ENCODE peak calls at places on chromosomes 12 and 14, in seven cellular contexts. A, Y, M, O, B, F and E are unnamed samples.

GRCh38 chr14:105859717-105860614 is 333.6 kb downstream of the TMEM121 start:
- DNase-seq in F (no peak), O (no peak), Y (no peak), M (no peak), B (no peak), A (no peak), E (no peak)

GRCh38 chr14:62667515-62667914 is 377.7 kb downstream of the KCNH5 start:
- DNase-seq in Y (no peak), O (no peak), F (no peak), M (no peak), B (no peak), A (peak; percentile 3), E (no peak)

GRCh38 chr14:24233538-24233866 is 773 bp downstream of the GMPR2 start:
- DNase-seq in Y (peak; percentile 24), B (no peak), M (no peak), A (no peak), F (no peak), O (no peak), E (no peak)

GRCh38 chr14:70130498-70130897 is 58.3 kb downstream of the SLC8A3 start:
- DNase-seq in F (no peak), B (no peak), M (no peak), O (no peak), A (no peak), Y (no peak), E (no peak)

GRCh38 chr12:125071456-125071855 is 6.2 kb downstream of the AACS start:
- DNase-seq in B (no peak), A (no peak), Y (no peak), M (no peak), O (no peak), F (no peak), E (no peak)

GRCh38 chr14:60984225-60984624 is 3.2 kb downstream of the SLC38A6 start:
- DNase-seq in F (no peak), A (no peak), O (no peak), M (no peak), B (no peak), Y (no peak), E (no peak)

GRCh38 chr12:121582583-121583333 is 1.9 kb upstream of the KDM2B start:
- DNase-seq in F (no peak), A (no peak), B (peak; percentile 71), Y (peak; percentile 99), M (no peak), O (peak; percentile 87), E (peak; percentile 86)

GRCh38 chr12:29713729-29714128 is 70.0 kb downstream of the TMTC1 start:
- DNase-seq in Y (no peak), B (no peak), F (no peak), M (no peak), O (no peak), A (no peak), E (no peak)

GRCh38 chr14:29222671-29223268 is 456.2 kb downstream of the FOXG1 start:
- DNase-seq in F (peak; percentile 3), B (no peak), M (peak; percentile 18), A (peak; percentile 73), Y (peak; percentile 36), O (peak; percentile 26), E (no peak)

GRCh38 chr12:94650143-94651056 is at the start of gene TMCC3:
- DNase-seq in M (peak; percentile 17), A (no peak), B (peak; percentile 63), F (peak; percentile 75), O (peak; percentile 58), Y (peak; percentile 41), E (peak; percentile 50)

GRCh38 chr12:40226652-40227051 is 1.9 kb downstream of the LRRK2 start:
- DNase-seq in F (no peak), B (no peak), A (peak; percentile 73), O (no peak), M (no peak), Y (no peak), E (no peak)

GRCh38 chr14:30610719-30611388 is 11.3 kb upstream of the SCFD1 start:
- DNase-seq in F (peak; percentile 9), Y (peak; percentile 47), B (no peak), O (no peak), A (peak; percentile 81), M (peak; percentile 70), E (no peak)

GRCh38 chr12:121088208-121088585 is 44.5 kb upstream of the P2RX7 start:
- DNase-seq in B (peak; percentile 8), A (no peak), M (no peak), Y (no peak), F (no peak), O (no peak), E (no peak)

GRCh38 chr12:4031703-4032291 is 158.6 kb upstream of the PARP11 start:
- DNase-seq in M (peak; percentile 53), B (no peak), O (peak; percentile 53), A (peak; percentile 20), F (peak; percentile 21), Y (no peak), E (no peak)

GRCh38 chr12:78359530-78359929 is 505.0 kb upstream of the SYT1 start:
- DNase-seq in O (no peak), Y (peak; percentile 3), F (no peak), A (peak; percentile 49), M (no peak), B (no peak), E (no peak)

GRCh38 chr14:69153848-69154208 is 909 bp upstream of the DCAF5 start:
- DNase-seq in Y (no peak), M (no peak), A (no peak), B (no peak), F (no peak), O (no peak), E (no peak)

GRCh38 chr14:50955373-50956043 is 11.2 kb upstream of the PYGL start:
- DNase-seq in A (peak; percentile 96), Y (peak; percentile 98), O (peak; percentile 85), M (peak; percentile 96), F (peak; percentile 94), B (no peak), E (no peak)

GRCh38 chr14:54001189-54001878 is 44.7 kb upstream of the BMP4 start:
- DNase-seq in A (no peak), B (no peak), M (no peak), O (no peak), Y (peak; percentile 59), F (no peak), E (no peak)

GRCh38 chr14:104770851-104771272 is 17.9 kb downstream of the SIVA1 start:
- DNase-seq in A (no peak), B (no peak), F (no peak), M (peak; percentile 18), Y (no peak), O (no peak), E (no peak)

GRCh38 chr14:104771374-104771773 is 18.4 kb downstream of the SIVA1 start:
- DNase-seq in Y (no peak), A (no peak), M (no peak), F (no peak), O (no peak), B (no peak), E (no peak)

GRCh38 chr14:104772707-104773504 is 20.0 kb downstream of the SIVA1 start:
- DNase-seq in O (no peak), A (no peak), Y (no peak), B (no peak), M (no peak), F (no peak), E (no peak)

GRCh38 chr14:104773505-104774452 is 20.8 kb downstream of the SIVA1 start:
- DNase-seq in F (no peak), B (no peak), O (no peak), Y (no peak), M (no peak), A (no peak), E (no peak)

DNA sequence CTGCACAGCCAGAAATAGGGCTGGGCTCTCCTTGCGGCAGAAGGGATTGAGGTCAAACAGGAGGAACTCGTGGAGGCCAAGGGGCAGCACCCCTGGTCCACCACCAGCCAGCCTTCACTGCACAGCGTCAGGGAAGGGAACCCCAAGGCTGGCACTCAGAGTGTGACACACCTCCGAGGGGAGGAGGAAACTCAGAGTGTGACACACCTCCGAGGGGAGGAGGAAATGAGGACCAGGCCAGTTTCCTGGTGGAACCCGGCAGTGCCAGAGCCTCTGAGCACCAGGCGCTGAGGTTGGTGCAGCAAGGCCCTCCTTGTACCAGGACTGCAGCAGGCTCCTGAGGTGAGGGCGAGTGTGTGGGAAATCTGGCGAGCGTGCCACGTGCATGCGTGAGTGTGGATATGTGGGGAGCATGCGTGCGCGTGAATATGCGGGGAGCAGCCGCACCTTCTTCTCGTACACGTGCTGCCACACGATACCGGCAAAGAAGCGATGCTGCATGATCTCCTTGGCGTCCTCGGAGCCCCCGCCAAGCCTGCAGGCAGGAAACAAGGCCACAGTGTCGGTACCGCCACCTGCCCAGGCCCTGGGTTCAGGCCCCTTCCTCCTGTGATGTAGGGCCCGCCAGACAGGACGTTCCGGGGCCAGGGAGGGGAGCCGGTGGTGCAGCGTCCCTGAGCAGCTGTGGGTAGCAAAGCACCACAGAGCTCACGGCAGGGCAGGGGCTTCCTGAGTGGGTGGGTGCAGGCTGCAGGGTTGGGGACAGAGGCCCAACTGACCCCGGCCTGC is 19.2 kb downstream of the SIVA1 start:
- DNase-seq in Y (no peak), B (no peak), M (no peak), F (no peak), A (no peak), O (no peak), E (no peak)
- H2AK5ac ChIP-seq in Y (no peak overlapping the region), B (no peak overlapping the region), M (no peak overlapping the region), F (no peak overlapping the region), A (no peak overlapping the region), O (no peak overlapping the region), E (no peak overlapping the region)

GRCh38 chr12:104212516-104212915 is 3.1 kb upstream of the TXNRD1 start:
- DNase-seq in F (no peak), A (peak; percentile 41), M (no peak), Y (no peak), B (no peak), O (no peak), E (no peak)
- H2BK5ac ChIP-seq in F (no peak overlapping the region), A (no peak overlapping the region), M (no peak overlapping the region), Y (no peak overlapping the region), B (no peak overlapping the region), O (no peak overlapping the region), E (no peak overlapping the region)

GRCh38 chr14:100622234-100622633 is 35.0 kb upstream of the BEGAIN start:
- DNase-seq in B (no peak), M (no peak), O (no peak), F (no peak), A (no peak), Y (no peak), E (no peak)
- H3K4me2 ChIP-seq in B (no peak overlapping the region), M (no peak overlapping the region), O (no peak overlapping the region), F (no peak overlapping the region), A (no peak overlapping the region), Y (no peak overlapping the region), E (no peak overlapping the region)

GRCh38 chr12:128088926-128089325 is 178.0 kb upstream of the TMEM132C start:
- DNase-seq in O (peak; percentile 18), A (no peak), F (no peak), M (no peak), B (peak; percentile 11), Y (no peak), E (no peak)

GRCh38 chr12:128089961-128090360 is 177.0 kb upstream of the TMEM132C start:
- DNase-seq in F (no peak), Y (no peak), A (no peak), B (no peak), O (peak; percentile 36), M (no peak), E (no peak)

GRCh38 chr12:128091101-128091795 is 175.7 kb upstream of the TMEM132C start:
- DNase-seq in A (no peak), B (no peak), F (no peak), O (peak; percentile 18), Y (no peak), M (peak; percentile 50), E (peak; percentile 29)

DNA sequence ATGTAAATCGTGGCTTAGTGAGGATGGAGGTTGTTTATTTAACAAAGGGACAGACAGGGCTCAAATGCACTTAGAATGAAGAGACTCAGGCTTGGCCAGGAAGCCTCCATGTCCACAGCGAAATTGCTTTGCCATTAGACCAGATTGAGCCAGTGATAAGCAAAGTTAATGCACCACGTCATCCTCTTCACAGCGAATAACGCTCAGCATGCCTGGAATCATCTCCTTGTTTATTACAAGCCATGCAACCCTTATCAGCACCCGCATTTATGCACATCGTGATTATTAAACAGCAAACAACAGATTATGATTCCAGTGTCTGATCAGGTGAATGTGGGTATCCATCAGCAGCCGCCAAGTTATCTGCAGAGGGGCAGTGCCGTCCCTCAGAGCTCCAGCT is 175.0 kb upstream of the TMEM132C start:
- DNase-seq in B (no peak), Y (no peak), O (peak; percentile 10), F (no peak), M (peak; percentile 68), A (no peak), E (no peak)
- H2AK5ac ChIP-seq in B (no peak overlapping the region), Y (no peak overlapping the region), O (no peak overlapping the region), F (no peak overlapping the region), M (no peak overlapping the region), A (no peak overlapping the region), E (no peak overlapping the region)